ENCODE peak calls at places on chromosomes 11 and 22, in four cellular contexts. R, U, M and A are unnamed samples.

GRCh38 chr11:107898270-107898669 is 30.0 kb upstream of the RAB39A start:
- DNase-seq in R (peak; percentile 75), U (peak; percentile 53), M (peak; percentile 2), A (peak; percentile 50)

GRCh38 chr22:46654426-46654825 is 34.2 kb downstream of the GRAMD4 start:
- DNase-seq in M (no peak), U (no peak), R (no peak), A (no peak)

GRCh38 chr11:93038521-93038920 is 69.1 kb downstream of the MTNR1B start:
- DNase-seq in M (no peak), U (no peak), R (no peak), A (no peak)

GRCh38 chr11:30313580-30313979 is 9.3 kb upstream of the ARL14EP start:
- DNase-seq in R (peak; percentile 7), M (no peak), U (no peak), A (no peak)

GRCh38 chr11:70312401-70313357 is 42.2 kb downstream of the PPFIA1 start:
- DNase-seq in U (no peak), M (no peak), R (no peak), A (no peak)

GRCh38 chr11:57406337-57406904 is 16.0 kb upstream of the PRG2 start:
- DNase-seq in M (no peak), U (no peak), R (peak; percentile 46), A (peak; percentile 17)

GRCh38 chr11:126925321-126926093 is 75.1 kb downstream of the KIRREL3 start:
- DNase-seq in M (no peak), U (no peak), R (peak; percentile 91), A (no peak)

GRCh38 chr11:91296628-91297027 is 928.0 kb upstream of the FAT3 start:
- DNase-seq in R (no peak), U (peak; percentile 35), M (no peak), A (no peak)

GRCh38 chr11:111912535-111912934 is at the start of gene HSPB2:
- DNase-seq in U (no peak), M (no peak), R (peak; percentile 50), A (no peak)

GRCh38 chr22:48894064-48894671 is 933.5 kb downstream of the BRD1 start:
- DNase-seq in M (no peak), R (no peak), U (no peak), A (no peak)

GRCh38 chr11:63613517-63614135 is 607 bp downstream of the PLAAT3 start:
- DNase-seq in M (no peak), U (peak; percentile 37), R (peak; percentile 38), A (no peak)

GRCh38 chr11:34167961-34168360 is 62.5 kb downstream of the NAT10 start:
- DNase-seq in M (no peak), U (no peak), R (no peak), A (no peak)

GRCh38 chr11:108558222-108558621 is 35.3 kb downstream of the EXPH5 start:
- DNase-seq in U (no peak), M (no peak), R (no peak), A (no peak)

GRCh38 chr11:8963569-8964323 is 496 bp downstream of the TMEM9B start:
- DNase-seq in U (no peak), M (no peak), R (peak; percentile 85), A (peak; percentile 65)

GRCh38 chr11:69642549-69642912 is 1.6 kb downstream of the CCND1 start:
- DNase-seq in R (peak; percentile 59), M (no peak), U (no peak), A (no peak)

GRCh38 chr11:78158987-78159662 is 19.7 kb upstream of the ALG8 start:
- DNase-seq in U (peak; percentile 12), R (no peak), M (no peak), A (no peak)

GRCh38 chr11:11265994-11266606 is 87.0 kb downstream of the CSNK2A3 start:
- DNase-seq in U (no peak), M (peak; percentile 42), R (peak; percentile 50), A (no peak)

GRCh38 chr11:7381937-7382336 is 103.4 kb upstream of the OLFML1 start:
- DNase-seq in R (no peak), M (no peak), U (no peak), A (no peak)

GRCh38 chr11:129785383-129786111 is 30.1 kb upstream of the TMEM45B start:
- DNase-seq in M (no peak), U (no peak), R (peak; percentile 34), A (peak; percentile 14)

GRCh38 chr11:70953720-70954119 is 298.7 kb downstream of the SHANK2 start:
- DNase-seq in U (no peak), M (no peak), R (no peak), A (no peak)

GRCh38 chr11:94271885-94272372 is 32.5 kb upstream of the IZUMO1R start:
- DNase-seq in M (no peak), U (no peak), R (no peak), A (no peak)

GRCh38 chr11:120810251-120810650 is 213.7 kb upstream of the TBCEL start:
- DNase-seq in R (no peak), U (peak; percentile 10), M (no peak), A (peak; percentile 40)

GRCh38 chr11:131823772-131824171 is 453.4 kb downstream of the NTM start:
- DNase-seq in U (no peak), M (no peak), R (no peak), A (no peak)

GRCh38 chr22:29359469-29359868 is 28.9 kb downstream of the AP1B1 start:
- DNase-seq in R (peak; percentile 65), M (no peak), U (peak; percentile 70), A (peak; percentile 54)

GRCh38 chr22:26679003-26679629 is 21.7 kb downstream of the MIAT start:
- DNase-seq in M (peak; percentile 79), R (peak; percentile 81), U (peak; percentile 84), A (peak; percentile 74)

GRCh38 chr11:11265320-11265719 is 87.7 kb downstream of the CSNK2A3 start:
- DNase-seq in U (no peak), M (no peak), R (no peak), A (no peak)

GRCh38 chr11:15157181-15157580 is 42.5 kb downstream of the INSC start:
- DNase-seq in U (peak; percentile 93), R (peak; percentile 94), M (no peak), A (peak; percentile 92)

GRCh38 chr22:26534874-26535470 is 22.7 kb upstream of the TFIP11 start:
- DNase-seq in M (no peak), R (no peak), U (no peak), A (no peak)

GRCh38 chr11:47941907-47942558 is 38.3 kb upstream of the PTPRJ start:
- DNase-seq in U (no peak), R (no peak), M (no peak), A (no peak)

GRCh38 chr11:12284321-12285050 is 92.9 kb upstream of the PARVA start:
- DNase-seq in R (peak; percentile 64), U (peak; percentile 81), M (no peak), A (peak; percentile 73)

GRCh38 chr11:77602385-77603105 is 12.8 kb downstream of the AQP11 start:
- DNase-seq in U (peak; percentile 72), M (no peak), R (peak; percentile 89), A (peak; percentile 83)

GRCh38 chr22:42905702-42906183 is 48.7 kb upstream of the ARFGAP3 start:
- DNase-seq in M (no peak), U (no peak), R (no peak), A (no peak)

GRCh38 chr11:26931881-26932280 is 62.0 kb upstream of the FIBIN start:
- DNase-seq in M (no peak), R (no peak), U (no peak), A (no peak)

GRCh38 chr11:26928636-26929035 is 65.3 kb upstream of the FIBIN start:
- DNase-seq in M (no peak), R (no peak), U (peak; percentile 55), A (no peak)

GRCh38 chr11:26930518-26931247 is 63.2 kb upstream of the FIBIN start:
- DNase-seq in M (no peak), U (peak; percentile 92), R (peak; percentile 77), A (peak; percentile 76)

GRCh38 chr11:26931248-26931631 is 62.7 kb upstream of the FIBIN start:
- DNase-seq in U (no peak), R (peak; percentile 52), M (no peak), A (peak; percentile 57)

DNA sequence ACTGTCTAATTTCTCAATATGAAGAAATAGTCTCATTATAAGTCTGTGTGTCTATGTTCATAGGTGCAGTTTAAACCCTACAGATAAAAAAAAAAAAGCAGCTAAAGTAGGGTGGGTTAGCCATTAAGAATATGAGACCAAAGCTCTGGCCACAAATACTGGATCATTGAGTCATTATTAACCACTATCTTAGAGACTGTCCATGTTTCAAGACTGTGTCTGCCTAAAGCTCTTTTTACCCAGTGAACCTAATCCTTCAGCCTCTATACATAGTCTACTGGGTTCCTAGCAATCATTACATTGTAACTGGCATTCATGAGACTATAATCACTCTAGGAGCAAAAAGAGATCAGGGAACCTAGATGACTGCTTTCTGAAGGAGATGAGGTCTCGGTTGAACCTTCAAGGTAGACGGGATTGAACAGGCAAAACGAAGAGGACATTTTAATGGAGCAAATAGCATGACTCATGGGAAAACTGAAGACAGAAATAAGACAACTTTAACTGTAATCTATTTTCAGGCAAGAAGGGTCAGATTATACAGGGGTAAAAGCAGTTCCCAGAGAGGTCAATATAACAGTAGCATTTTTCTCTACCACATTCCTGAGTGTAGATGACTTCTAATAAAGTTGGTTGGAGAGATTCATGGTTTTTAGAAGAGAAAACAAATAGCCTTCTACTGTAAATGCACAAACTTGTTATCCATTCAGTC is 64.0 kb upstream of the FIBIN start:
- DNase-seq in M (no peak), R (no peak), U (peak; percentile 51), A (no peak)
- H3K9ac ChIP-seq in M (no peak overlapping the region), R (no peak overlapping the region), U (no peak overlapping the region), A (no peak overlapping the region)

DNA sequence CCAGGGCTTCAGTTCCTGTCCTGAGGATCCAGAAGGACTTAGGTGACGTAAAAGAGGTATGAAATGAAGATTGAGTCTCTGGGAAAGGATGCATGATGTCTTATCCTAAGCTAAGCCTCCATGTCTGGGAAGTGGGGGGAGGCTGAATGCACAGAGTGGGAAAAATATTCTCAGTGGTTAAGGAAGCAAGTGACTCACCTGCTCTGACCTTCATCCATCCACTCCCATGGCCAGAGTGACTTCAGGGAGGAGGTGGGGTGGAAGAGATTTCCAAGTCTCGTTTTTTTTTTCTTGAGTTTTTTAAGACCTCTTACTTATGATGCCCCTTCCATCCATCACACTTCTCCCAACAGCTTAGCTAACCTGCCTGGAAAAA is 32.5 kb upstream of the POLD3 start:
- DNase-seq in U (no peak), M (no peak), R (peak; percentile 47), A (peak; percentile 41)
- H3K36me3 ChIP-seq in U (no peaks in the 10 kb centered on the region), M (no peaks in the 10 kb centered on the region), R (no peaks in the 10 kb centered on the region), A (no peaks in the 10 kb centered on the region)

GRCh38 chr11:913043-913442 is 2.4 kb upstream of the CHID1 start:
- DNase-seq in U (no peak), M (no peak), R (no peak), A (no peak)
- H3K9ac ChIP-seq in U (no peak overlapping the region), M (no peak overlapping the region), R (no peak overlapping the region), A (no peak overlapping the region)

GRCh38 chr11:118485273-118485672 is 42.0 kb upstream of the TTC36 start:
- DNase-seq in R (peak; percentile 20), M (no peak), U (no peak), A (no peak)

GRCh38 chr11:118488480-118489109 is 38.7 kb upstream of the TTC36 start:
- DNase-seq in R (peak; percentile 84), U (peak; percentile 82), M (peak; percentile 62), A (peak; percentile 66)

GRCh38 chr11:118484405-118484804 is 42.9 kb upstream of the TTC36 start:
- DNase-seq in U (no peak), R (no peak), M (no peak), A (no peak)
- H3K36me3 ChIP-seq in U (peaks cover 89% of the 10 kb centered on the region), R (peaks cover 87% of the 10 kb centered on the region), M (peaks cover 95% of the 10 kb centered on the region), A (peaks cover 13% of the 10 kb centered on the region)

DNA sequence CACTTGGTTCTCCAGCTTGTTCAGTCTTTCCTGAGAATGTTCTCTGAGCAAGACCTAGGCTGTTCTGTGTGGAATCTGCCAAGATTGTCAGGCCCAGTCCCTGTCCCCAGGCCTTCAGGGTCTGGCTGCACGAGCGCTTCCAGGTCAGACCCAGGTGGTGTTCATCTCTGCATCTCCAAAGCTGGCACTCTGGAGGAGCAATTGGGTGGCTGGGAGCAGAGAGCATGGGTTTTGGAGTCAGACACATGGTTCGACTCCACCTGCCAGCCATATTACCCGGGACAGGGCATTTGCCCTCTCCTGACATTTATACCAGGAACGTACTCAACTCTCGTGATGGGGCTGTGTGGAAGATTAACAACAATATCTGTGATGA is 8.8 kb downstream of the CD5 start:
- DNase-seq in M (no peak), R (no peak), U (no peak), A (no peak)
- H3K9ac ChIP-seq in M (no peak overlapping the region), R (no peak overlapping the region), U (no peak overlapping the region), A (no peak overlapping the region)